ENCODE peak calls at places on chromosome 16, in seven cellular contexts. S, T, Z, J, I, Y and X are unnamed samples.

GRCh38 chr16:15498427-15499175 is 64.2 kb downstream of the BMERB1 start:
- DNase-seq in I (no peak), S (no peak), J (no peak), T (no peak), Y (no peak), Z (no peak), X (no peak)

GRCh38 chr16:12231666-12232065 is 255.1 kb downstream of the SNX29 start:
- DNase-seq in Y (no peak), I (no peak), T (no peak), J (peak; percentile 32), S (no peak), Z (no peak), X (no peak)

GRCh38 chr16:4131621-4132020 is 15.4 kb upstream of the ADCY9 start:
- DNase-seq in S (no peak), Z (no peak), Y (no peak), I (no peak), J (no peak), T (no peak), X (no peak)

GRCh38 chr16:82852388-82852998 is 225.7 kb downstream of the CDH13 start:
- DNase-seq in J (no peak), Z (no peak), T (no peak), S (no peak), Y (no peak), I (no peak), X (no peak)

GRCh38 chr16:1979271-1980025 is 1.8 kb downstream of the NOXO1 start:
- DNase-seq in T (no peak), I (peak; percentile 60), S (no peak), Z (peak; percentile 95), Y (peak; percentile 40), J (no peak), X (no peak)

GRCh38 chr16:31699601-31700000 is 171.9 kb downstream of the AHSP start:
- DNase-seq in J (no peak), S (no peak), T (no peak), Y (no peak), Z (no peak), I (no peak), X (no peak)

GRCh38 chr16:87764600-87765472 is 950 bp downstream of the KLHDC4 start:
- DNase-seq in I (no peak), S (peak; percentile 63), Y (peak; percentile 22), Z (no peak), T (no peak), J (no peak), X (no peak)

GRCh38 chr16:17921357-17921978 is 415.1 kb downstream of the NPIPA8 start:
- DNase-seq in S (peak; percentile 74), Z (no peak), T (peak; percentile 18), Y (peak; percentile 64), J (peak; percentile 9), I (peak; percentile 12), X (peak; percentile 19)

GRCh38 chr16:53864819-53865491 is 161.0 kb downstream of the FTO start:
- DNase-seq in J (no peak), I (no peak), Z (no peak), T (peak; percentile 80), S (no peak), Y (peak; percentile 10), X (no peak)